ENCODE peak calls at places on chromosomes 13 and 19, in four cellular contexts. U is A673, R is uterus, D is ascending aorta. O is an unnamed sample.

GRCh38 chr19:42042455-42043170 is 27.4 kb downstream of the GRIK5 start:
- DNase-seq in D (no peak), R (no peak), U (no peak), O (no peak)

GRCh38 chr19:19613456-19613855 is 5.0 kb downstream of the PBX4 start:
- DNase-seq in R (no peak), D (no peak), U (no peak), O (no peak)

GRCh38 chr13:78601124-78601885 is 2.0 kb downstream of the POU4F1 start:
- DNase-seq in U (peak; percentile 35), D (no peak), R (no peak), O (peak; percentile 75)

GRCh38 chr13:112053744-112054615 is 13.0 kb upstream of the SOX1 start:
- DNase-seq in D (no peak), R (no peak), U (no peak), O (peak; percentile 81)

GRCh38 chr13:51601601-51602348 is 17.5 kb downstream of the WDFY2 start:
- DNase-seq in D (no peak), U (no peak), R (no peak), O (no peak)

GRCh38 chr19:5572556-5573286 is 5.0 kb upstream of the TINCR start:
- DNase-seq in R (no peak), D (no peak), U (no peak), O (no peak)

GRCh38 chr19:42290136-42290522 is 11.8 kb upstream of the PRR19 start:
- DNase-seq in U (no peak), R (no peak), D (peak; percentile 60), O (no peak)

GRCh38 chr19:58500242-58500641 is 11.6 kb downstream of the SLC27A5 start:
- DNase-seq in U (no peak), R (no peak), D (no peak), O (no peak)

GRCh38 chr13:99655351-99656091 is 154.2 kb downstream of the TM9SF2 start:
- DNase-seq in D (no peak), U (no peak), R (no peak), O (no peak)

GRCh38 chr13:62687727-62688126 is 1272.1 kb upstream of the PCDH20 start:
- DNase-seq in U (no peak), D (no peak), R (no peak), O (peak; percentile 47)

GRCh38 chr13:60970736-60971135 is 444.9 kb downstream of the PCDH20 start:
- DNase-seq in D (no peak), U (no peak), R (no peak), O (peak; percentile 73)

GRCh38 chr13:98577823-98578285 is 947 bp upstream of the STK24 start:
- DNase-seq in R (no peak), U (no peak), D (no peak), O (peak; percentile 73)

GRCh38 chr19:5345895-5346386 is 5.3 kb upstream of the PTPRS start:
- DNase-seq in R (no peak), U (peak; percentile 44), D (no peak), O (peak; percentile 56)

GRCh38 chr19:30065680-30066606 is 123.9 kb downstream of the URI1 start:
- DNase-seq in U (no peak), R (no peak), D (peak; percentile 27), O (peak; percentile 50)

GRCh38 chr13:34863360-34864135 is 78.5 kb upstream of the NBEA start:
- DNase-seq in U (peak; percentile 21), R (no peak), D (no peak), O (no peak)

GRCh38 chr19:50512112-50512998 is 1.4 kb downstream of the ASPDH start:
- DNase-seq in U (no peak), D (no peak), R (no peak), O (no peak)

GRCh38 chr13:97439196-97439595 is 5.2 kb downstream of the RAP2A start:
- DNase-seq in R (no peak), U (peak; percentile 72), D (no peak), O (no peak)

GRCh38 chr19:20482721-20483120 is 82.9 kb downstream of the ZNF737 start:
- DNase-seq in R (no peak), U (no peak), D (no peak), O (peak; percentile 42)

GRCh38 chr19:1101337-1101698 is 2.5 kb upstream of the GPX4 start:
- DNase-seq in D (no peak), U (peak; percentile 56), R (peak; percentile 69), O (no peak)
- H3K4me3 ChIP-seq in D (no peak overlapping the region), U (no peak overlapping the region), R (no peak overlapping the region), O (no peak overlapping the region)

DNA sequence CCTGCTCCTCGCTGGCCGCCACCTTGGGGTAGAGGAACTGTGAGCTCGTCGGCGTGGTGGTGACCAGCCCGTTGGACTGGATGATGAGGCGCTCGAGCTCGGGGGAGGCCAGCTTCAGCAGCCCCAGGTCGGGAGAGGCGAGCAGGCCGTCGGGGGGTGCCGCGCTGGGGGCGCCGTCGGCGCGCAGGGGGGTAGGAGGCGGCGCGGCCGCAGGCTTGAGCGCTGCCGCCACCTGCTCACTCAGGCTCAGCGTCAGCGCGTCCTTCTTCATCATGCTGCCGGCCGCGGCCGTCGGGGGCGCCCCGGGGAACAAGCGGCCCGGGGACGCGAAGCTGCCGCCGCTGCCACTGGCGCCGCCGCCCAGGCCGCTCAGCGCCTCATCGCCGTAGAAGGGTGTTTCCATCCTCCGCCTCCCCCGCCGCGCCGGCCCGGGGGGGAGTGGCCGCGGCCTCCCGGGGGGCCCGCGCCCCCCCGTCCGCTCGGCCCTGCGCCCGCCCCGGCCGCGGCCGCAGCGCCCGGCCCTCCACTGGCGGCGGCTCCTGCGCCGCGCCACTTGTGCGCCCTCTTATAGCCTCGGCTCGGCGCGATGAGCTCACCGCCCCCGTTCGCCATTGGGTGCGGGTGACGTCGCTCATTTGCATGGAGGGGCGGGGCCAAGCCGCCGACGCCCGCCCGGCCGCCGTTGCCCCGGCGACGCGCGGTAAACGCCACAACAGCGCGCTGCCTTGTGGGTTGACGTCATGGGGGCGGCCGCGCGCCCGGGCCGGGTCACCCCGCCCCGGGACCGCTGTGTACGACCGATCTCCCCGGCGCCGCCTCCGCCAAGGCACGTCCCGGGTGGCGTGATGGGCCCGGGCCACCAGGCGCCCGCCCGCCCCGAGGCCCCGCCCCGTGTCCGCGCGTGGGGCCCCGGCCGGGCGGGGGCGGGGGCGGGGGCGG is at the start of gene JUND:
- DNase-seq in R (peak; percentile 98), D (peak; percentile 99), U (peak; percentile 98), O (peak; percentile 98)
- TF ChIP-seq CTCF in R (peak; percentile 39), D (peak; percentile 27), U (no peak), O (peak; percentile 37)

GRCh38 chr19:47786566-47786965 is 8.1 kb downstream of the SELENOW start:
- DNase-seq in D (no peak), U (no peak), R (no peak), O (no peak)
- H3K36me3 ChIP-seq in D (peaks cover 39% of the 10 kb centered on the region), U (peaks cover 28% of the 10 kb centered on the region), R (no peaks in the 10 kb centered on the region), O (peaks cover 37% of the 10 kb centered on the region)

DNA sequence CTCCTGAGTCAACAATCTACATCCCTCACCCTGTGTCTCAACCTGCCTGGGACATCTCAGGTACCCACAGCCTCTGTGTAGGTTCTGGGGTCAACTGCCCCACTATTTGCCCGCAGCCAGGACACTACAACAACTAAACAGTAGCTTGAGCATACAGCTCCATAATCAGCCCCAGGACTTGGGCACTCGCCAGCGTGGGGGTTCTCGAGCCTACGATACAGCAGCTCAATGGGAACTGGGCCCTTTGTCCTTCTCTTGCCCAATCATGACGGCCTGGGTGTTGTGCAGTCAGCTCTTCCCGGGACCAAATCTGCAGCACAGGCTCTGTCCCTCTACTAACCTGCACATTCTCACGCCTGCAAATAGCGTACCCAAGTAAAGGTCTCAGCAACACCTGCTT is 1.3 kb downstream of the ZNF180 start:
- DNase-seq in U (peak; percentile 17), D (no peak), R (no peak), O (no peak)
- H3K4me3 ChIP-seq in U (peak overlapping the region; percentile 84), D (peak overlapping the region; percentile 92), R (no peak overlapping the region), O (peak overlapping the region; percentile 99)

GRCh38 chr19:39038098-39038497 is 5.7 kb upstream of the FBXO27 start:
- DNase-seq in U (peak; percentile 86), R (no peak), D (no peak), O (peak; percentile 85)
- TF ChIP-seq CTCF in U (peak; percentile 22), R (no peak), D (no peak), O (peak; percentile 11)

DNA sequence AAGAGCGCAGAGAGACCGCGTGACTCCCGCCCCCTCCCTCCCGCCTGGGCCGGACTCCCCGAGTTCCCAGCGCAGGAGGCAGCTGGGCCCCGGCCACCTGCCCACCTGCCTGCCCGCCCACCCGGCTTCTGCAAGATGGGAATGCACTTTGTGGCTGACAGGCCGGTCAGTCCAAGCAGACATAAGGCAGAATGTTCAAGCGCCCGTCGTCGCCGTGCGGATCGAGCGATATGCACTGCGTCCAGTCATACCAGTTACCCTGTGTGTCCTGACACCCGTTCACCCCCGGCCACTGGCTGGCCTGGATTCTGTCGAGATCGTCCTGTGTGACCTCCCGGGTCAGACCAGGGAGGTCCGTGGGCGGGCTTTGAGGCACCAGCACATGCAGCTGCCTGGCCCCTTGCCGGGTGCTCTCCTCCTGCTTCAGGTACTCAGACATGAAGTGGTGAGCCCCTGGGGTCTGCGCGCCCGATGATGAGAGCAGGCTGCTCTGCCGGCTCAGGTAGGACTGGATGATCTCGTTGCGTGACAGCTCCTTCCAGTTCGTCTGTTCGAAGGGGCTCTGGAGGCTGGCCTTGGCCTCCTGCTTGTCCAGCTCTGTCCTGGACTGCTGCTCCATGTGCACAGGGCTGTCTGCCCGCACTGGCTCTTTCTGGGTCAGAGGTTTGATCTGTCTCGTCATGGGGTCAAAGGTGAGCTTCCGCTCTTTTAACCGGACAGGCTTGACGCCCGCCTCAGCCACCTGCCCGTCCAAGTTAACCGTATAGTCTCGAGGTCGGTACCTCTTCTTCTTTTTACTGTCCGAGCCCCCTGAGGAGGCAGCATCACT is 3.9 kb upstream of the SLC35E1 start:
- DNase-seq in D (no peak), U (no peak), R (no peak), O (no peak)
- H3K36me3 ChIP-seq in D (peaks cover 33% of the 10 kb centered on the region), U (peaks cover 31% of the 10 kb centered on the region), R (no peaks in the 10 kb centered on the region), O (peaks cover 31% of the 10 kb centered on the region)

O was measured in endodermal cell.